ENCODE peak calls at places on chromosomes 12 and 14, in seven cellular contexts. Z, S, W, E, Y, F and U are unnamed samples.

GRCh38 chr12:14618990-14619389 is 51.3 kb upstream of the PLBD1 start:
- DNase-seq in S (peak; percentile 61), F (no peak), Y (peak; percentile 57), W (no peak), E (no peak), Z (no peak), U (no peak)

GRCh38 chr12:69952890-69953289 is 127.9 kb downstream of the MYRFL start:
- DNase-seq in W (no peak), Z (no peak), E (no peak), Y (no peak), F (no peak), S (no peak), U (no peak)

GRCh38 chr12:127809236-127809635 is 457.7 kb upstream of the TMEM132C start:
- DNase-seq in Z (no peak), Y (peak; percentile 62), F (peak; percentile 32), E (no peak), W (no peak), S (no peak), U (peak; percentile 61)

GRCh38 chr12:118922405-118922804 is 58.9 kb upstream of the SRRM4 start:
- DNase-seq in Z (no peak), S (peak; percentile 87), F (no peak), Y (no peak), W (no peak), E (no peak), U (no peak)

GRCh38 chr14:104277416-104278213 is 139.2 kb downstream of the KIF26A start:
- DNase-seq in Y (no peak), Z (peak; percentile 18), E (no peak), W (peak; percentile 22), F (no peak), S (peak; percentile 33), U (no peak)

GRCh38 chr14:52058346-52058745 is 10.5 kb downstream of the NID2 start:
- DNase-seq in W (no peak), Z (no peak), F (no peak), S (no peak), Y (peak; percentile 37), E (no peak), U (no peak)

GRCh38 chr14:20675669-20676068 is 8.7 kb upstream of the RNASE4 start:
- DNase-seq in Z (no peak), Y (no peak), S (no peak), E (no peak), W (no peak), F (no peak), U (no peak)

GRCh38 chr14:71231521-71232393 is 324.5 kb downstream of the PCNX1 start:
- DNase-seq in Z (no peak), W (no peak), S (peak; percentile 63), F (no peak), Y (no peak), E (no peak), U (no peak)

GRCh38 chr14:30191639-30192279 is 264.1 kb upstream of the PRKD1 start:
- DNase-seq in Z (no peak), W (no peak), S (no peak), Y (no peak), E (no peak), F (no peak), U (no peak)

GRCh38 chr12:93184664-93185368 is 192.9 kb upstream of the NUDT4 start:
- DNase-seq in E (no peak), W (no peak), S (no peak), F (no peak), Z (no peak), Y (no peak), U (no peak)

GRCh38 chr12:55926738-55927587 is 731 bp downstream of the PYM1 start:
- DNase-seq in Z (peak; percentile 93), S (peak; percentile 98), W (peak; percentile 90), E (peak; percentile 90), Y (peak; percentile 95), F (peak; percentile 70), U (peak; percentile 72)

GRCh38 chr12:55925870-55926737 is 1.6 kb downstream of the PYM1 start:
- DNase-seq in E (no peak), S (peak; percentile 54), Z (no peak), Y (no peak), F (no peak), W (no peak), U (no peak)

GRCh38 chr12:55929306-55929791 is 1.6 kb upstream of the DGKA start:
- DNase-seq in E (no peak), Z (no peak), W (peak; percentile 52), Y (no peak), F (no peak), S (no peak), U (no peak)

GRCh38 chr12:55925371-55925770 is 2.3 kb downstream of the PYM1 start:
- DNase-seq in Z (no peak), F (no peak), S (no peak), W (no peak), Y (no peak), E (no peak), U (no peak)

GRCh38 chr12:55927588-55928502 is at the start of gene PYM1:
- DNase-seq in E (peak; percentile 91), Y (peak; percentile 76), Z (peak; percentile 75), S (peak; percentile 96), F (no peak), W (peak; percentile 88), U (no peak)
- TF ChIP-seq CTCF in E (no peak), Y (no peak), Z (no peak), S (no peak), F (no peak), W (no peak), U (no peak)

DNA sequence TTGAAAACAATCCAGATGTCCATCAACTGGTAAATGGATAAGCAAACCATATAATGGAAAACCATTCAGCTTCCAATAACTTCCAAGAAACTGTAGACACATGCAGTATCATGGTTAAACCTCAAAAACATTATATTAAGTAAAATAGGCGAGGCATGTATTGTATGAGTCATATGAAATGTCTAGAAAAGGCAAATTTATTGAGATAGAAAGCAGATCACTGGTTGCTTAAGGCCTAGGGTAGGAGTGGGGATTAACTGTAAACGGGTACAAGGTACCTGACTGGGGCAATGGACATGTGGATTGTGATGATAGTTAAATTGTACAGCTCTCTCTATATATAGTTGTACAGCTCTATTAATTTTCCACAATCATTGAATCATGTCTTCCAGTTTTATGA is 21.3 kb upstream of the PAPLN start:
- DNase-seq in E (no peak), F (no peak), W (no peak), Y (no peak), S (no peak), Z (no peak), U (no peak)
- H3K36me3 ChIP-seq in E (peaks cover 93% of the 10 kb centered on the region), F (peaks cover 1% of the 10 kb centered on the region), W (peaks cover 31% of the 10 kb centered on the region), Y (peaks cover 40% of the 10 kb centered on the region), S (peaks cover 90% of the 10 kb centered on the region), Z (no peaks in the 10 kb centered on the region), U (peaks cover 12% of the 10 kb centered on the region)

DNA sequence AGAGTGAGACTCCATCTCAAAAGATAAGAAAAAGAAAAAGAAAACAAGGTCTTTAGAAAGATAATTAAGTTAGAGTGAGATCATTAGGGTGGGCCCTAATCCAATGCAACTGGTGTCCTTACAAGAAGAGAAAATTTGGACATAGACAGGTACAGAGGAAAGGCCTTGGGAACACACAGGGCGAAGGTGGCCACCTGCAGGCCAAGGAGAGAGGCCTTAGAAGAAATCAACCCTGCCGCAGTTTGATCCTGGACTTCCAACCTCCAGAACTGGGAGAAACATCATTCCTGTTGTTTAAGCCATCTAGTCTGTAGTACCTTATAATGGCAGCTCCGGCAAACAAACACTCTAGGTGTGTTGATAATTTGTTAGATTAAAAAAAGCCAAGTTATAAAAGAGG is 491.9 kb downstream of the MED13L start:
- DNase-seq in S (no peak), E (no peak), Y (no peak), F (no peak), Z (no peak), W (no peak), U (no peak)
- TF ChIP-seq CTCF in S (peak; percentile 61), E (no peak), Y (no peak), F (no peak), Z (no peak), W (no peak), U (no peak)

GRCh38 chr12:131434208-131435125 is 276.4 kb upstream of the SFSWAP start:
- DNase-seq in W (peak; percentile 8), Y (no peak), Z (no peak), S (peak; percentile 30), F (no peak), E (no peak), U (no peak)

GRCh38 chr12:131432532-131433260 is 278.2 kb upstream of the SFSWAP start:
- DNase-seq in W (peak; percentile 5), F (no peak), E (no peak), Y (no peak), S (peak; percentile 48), Z (no peak), U (no peak)

GRCh38 chr12:131438874-131439273 is 272.0 kb upstream of the SFSWAP start:
- DNase-seq in W (peak; percentile 17), E (no peak), F (no peak), Y (no peak), S (peak; percentile 86), Z (no peak), U (no peak)

GRCh38 chr12:131437706-131438210 is 273.1 kb upstream of the SFSWAP start:
- DNase-seq in Z (no peak), E (no peak), Y (no peak), F (no peak), W (peak; percentile 5), S (peak; percentile 51), U (no peak)

DNA sequence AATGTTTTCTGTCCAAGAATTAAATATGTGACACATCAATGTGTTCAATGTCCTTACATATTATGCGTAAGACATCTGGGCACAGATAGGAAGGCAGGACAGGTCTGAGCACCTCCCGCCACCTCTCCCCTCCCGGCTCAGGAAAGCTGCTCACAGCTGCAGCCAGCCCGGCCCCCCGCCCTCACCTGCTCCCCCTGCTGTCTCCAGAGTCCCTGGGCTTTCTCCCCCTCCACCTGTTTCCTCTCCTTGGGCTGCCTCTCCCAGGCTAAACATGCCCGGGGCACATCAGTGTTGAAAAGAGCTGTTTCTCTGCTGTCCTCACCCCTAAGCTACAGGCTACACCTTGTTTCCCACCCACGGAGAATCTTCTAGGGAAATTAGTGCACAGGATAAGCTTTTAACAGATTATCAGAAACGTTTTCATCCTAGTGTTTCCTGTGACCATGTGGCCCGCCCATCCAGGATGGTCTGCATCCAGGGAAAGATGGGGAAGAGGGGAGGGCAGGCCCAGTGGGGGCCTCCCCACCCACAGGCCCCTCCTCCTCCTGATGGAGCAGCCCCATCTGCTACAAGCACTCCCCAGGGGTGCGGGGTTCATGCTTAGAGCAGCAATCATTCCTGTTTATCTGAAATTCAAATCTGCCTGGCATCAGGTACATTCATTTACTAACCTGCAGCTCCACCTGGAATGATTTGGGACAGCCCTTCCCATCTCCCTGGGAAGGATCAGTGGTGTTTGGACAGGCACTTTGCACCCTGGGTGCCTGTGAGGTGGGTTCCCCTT is 273.8 kb upstream of the SFSWAP start:
- DNase-seq in F (no peak), Y (no peak), W (peak; percentile 9), E (no peak), S (peak; percentile 82), Z (no peak), U (no peak)
- H3K36me3 ChIP-seq in F (no peaks in the 10 kb centered on the region), Y (no peaks in the 10 kb centered on the region), W (no peaks in the 10 kb centered on the region), E (no peaks in the 10 kb centered on the region), S (no peaks in the 10 kb centered on the region), Z (no peaks in the 10 kb centered on the region), U (no peaks in the 10 kb centered on the region)

GRCh38 chr12:57815177-57816000 is 3.1 kb downstream of the AVIL start:
- DNase-seq in S (peak; percentile 92), F (no peak), E (no peak), Z (no peak), Y (no peak), W (no peak), U (no peak)
- TF ChIP-seq CTCF in S (peak; percentile 64), F (no peak), E (no peak), Z (no peak), Y (peak; percentile 23), W (no peak), U (no peak)